ENCODE peak calls at places on chromosome 12, in eight cellular contexts. C, H, A, N, B, V, F and P are unnamed samples.
A peak's percentile ranks its signal among the peaks of the same experiment; 100 is the strongest.

GRCh38 chr12:106901276-106901675 is 54.4 kb upstream of the TMEM263 start:
- DNase-seq in C (no peak), F (no peak), N (no peak), V (no peak), H (no peak), B (no peak), A (no peak), P (no peak)

GRCh38 chr12:108495054-108495453 is 20.0 kb upstream of the FICD start:
- DNase-seq in V (no peak), H (no peak), A (no peak), F (no peak), C (peak; percentile 18), N (peak; percentile 15), B (peak; percentile 27), P (no peak)

GRCh38 chr12:30877110-30877875 is 49.3 kb upstream of the TSPAN11 start:
- DNase-seq in B (no peak), V (no peak), N (no peak), F (no peak), C (no peak), H (no peak), A (no peak), P (peak; percentile 75)

GRCh38 chr12:69999561-69999960 is 174.5 kb downstream of the MYRFL start:
- DNase-seq in B (no peak), V (no peak), A (no peak), F (no peak), H (no peak), N (no peak), C (no peak), P (no peak)

GRCh38 chr12:124453419-124454351 is 113.7 kb downstream of the NCOR2 start:
- DNase-seq in F (peak; percentile 73), A (peak; percentile 88), H (peak; percentile 62), B (peak; percentile 80), C (no peak), V (peak; percentile 97), N (peak; percentile 70), P (peak; percentile 74)

GRCh38 chr12:65511134-65511912 is 232.8 kb downstream of the MSRB3 start:
- DNase-seq in C (no peak), B (peak; percentile 30), F (no peak), H (no peak), V (peak; percentile 67), N (no peak), A (no peak), P (no peak)

GRCh38 chr12:93766802-93767523 is 89.8 kb downstream of the CRADD start:
- DNase-seq in C (no peak), A (peak; percentile 37), V (no peak), H (peak; percentile 42), F (peak; percentile 22), N (peak; percentile 21), B (peak; percentile 39), P (no peak)

GRCh38 chr12:25615119-25615518 is 62.0 kb upstream of the LMNTD1 start:
- DNase-seq in C (no peak), V (no peak), F (no peak), N (no peak), B (no peak), A (no peak), H (no peak), P (no peak)

GRCh38 chr12:93116632-93117031 is 187.5 kb upstream of the EEA1 start:
- DNase-seq in A (no peak), B (no peak), F (no peak), H (no peak), V (no peak), C (no peak), N (no peak), P (peak; percentile 61)

GRCh38 chr12:131375972-131376345 is 334.9 kb upstream of the SFSWAP start:
- DNase-seq in A (no peak), H (no peak), C (no peak), V (no peak), B (no peak), N (no peak), F (no peak), P (no peak)

GRCh38 chr12:71439613-71440392 is at the start of gene LGR5:
- DNase-seq in H (peak; percentile 30), B (peak; percentile 10), V (peak; percentile 81), N (peak; percentile 79), F (no peak), A (no peak), C (peak; percentile 85), P (no peak)

GRCh38 chr12:116708826-116709756 is 28.8 kb downstream of the SPRING1 start:
- DNase-seq in B (peak; percentile 70), V (peak; percentile 74), A (peak; percentile 61), F (peak; percentile 42), N (no peak), H (peak; percentile 67), C (peak; percentile 25), P (peak; percentile 59)

GRCh38 chr12:68805592-68806120 is 2.3 kb upstream of the MDM2 start:
- DNase-seq in A (no peak), C (no peak), F (no peak), B (no peak), H (no peak), N (no peak), V (no peak), P (no peak)

GRCh38 chr12:122067966-122068365 is 10.6 kb upstream of the MLXIP start:
- DNase-seq in V (peak; percentile 82), A (peak; percentile 17), F (peak; percentile 26), C (no peak), N (no peak), B (no peak), H (peak; percentile 63), P (no peak)

GRCh38 chr12:66456622-66457021 is 154.3 kb downstream of the HELB start:
- DNase-seq in C (no peak), V (no peak), F (no peak), B (no peak), A (no peak), N (no peak), H (no peak), P (no peak)

GRCh38 chr12:109440851-109441490 is 36.1 kb downstream of the KCTD10 start:
- DNase-seq in H (no peak), C (no peak), B (peak; percentile 12), N (peak; percentile 73), A (no peak), F (no peak), V (no peak), P (no peak)

GRCh38 chr12:88932457-88932856 is 352.2 kb upstream of the KITLG start:
- DNase-seq in A (no peak), N (no peak), F (no peak), C (peak; percentile 47), H (no peak), B (no peak), V (no peak), P (no peak)

DNA sequence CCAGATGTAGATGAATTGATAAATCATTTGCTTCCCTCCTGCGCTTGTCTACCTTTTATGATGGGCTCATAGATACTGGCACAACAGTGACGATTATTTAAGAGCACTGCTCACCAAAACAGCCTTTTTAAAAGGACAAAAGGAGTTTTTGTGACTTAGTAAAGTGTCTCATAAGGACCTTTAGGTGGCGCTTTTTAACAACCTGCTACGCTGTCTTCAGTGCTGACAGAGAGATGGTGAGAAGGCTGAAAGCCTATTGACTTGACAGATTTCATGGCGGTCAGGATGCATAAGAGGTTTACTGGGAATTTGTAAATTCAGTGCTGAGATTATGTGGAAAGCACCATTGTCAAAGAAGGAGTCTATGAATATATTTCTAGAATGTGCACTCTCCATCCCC is 87.6 kb downstream of the SLC15A5 start:
- DNase-seq in B (peak; percentile 11), N (peak; percentile 58), C (peak; percentile 29), H (no peak), F (no peak), V (no peak), A (peak; percentile 12), P (no peak)
- TF ChIP-seq CTCF in B (peak; percentile 49), N (peak; percentile 62), C (peak; percentile 50), H (no peak), F (no peak), V (no peak), A (peak; percentile 7), P (no peak)

DNA sequence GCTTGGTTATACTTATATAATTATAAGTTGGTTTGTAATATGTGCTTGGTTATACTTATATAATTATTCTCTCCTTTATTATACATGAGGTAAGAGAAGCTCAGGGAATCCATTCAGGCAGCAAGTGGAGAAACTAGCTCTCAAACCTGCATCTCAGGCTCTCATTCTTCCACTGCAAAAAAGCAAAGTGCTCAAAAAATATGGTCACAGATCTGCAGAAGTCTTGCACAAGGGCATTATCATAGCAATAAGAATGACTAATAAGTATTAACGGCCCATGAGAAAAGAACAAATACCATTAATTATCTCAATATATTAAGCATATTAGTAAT is 476 bp upstream of the TRAFD1 start:
- DNase-seq in F (no peak), V (no peak), N (no peak), B (no peak), C (no peak), A (no peak), H (no peak), P (no peak)
- H3K27ac ChIP-seq in F (no peak overlapping the region), V (no peak overlapping the region), N (no peak overlapping the region), B (no peak overlapping the region), C (peak overlapping the region; percentile 56), A (no peak overlapping the region), H (no peak overlapping the region), P (no peak overlapping the region)

GRCh38 chr12:115078988-115079387 is 395.0 kb upstream of the TBX3 start:
- DNase-seq in C (no peak), A (no peak), F (no peak), H (no peak), V (no peak), N (no peak), B (no peak), P (no peak)
- TF ChIP-seq CTCF in C (no peak), A (no peak), F (no peak), H (no peak), V (no peak), N (no peak), B (no peak), P (no peak)

GRCh38 chr12:54658306-54659264 is 10.4 kb upstream of the DCD start:
- DNase-seq in V (no peak), B (peak; percentile 58), N (peak; percentile 20), H (no peak), A (peak; percentile 48), F (peak; percentile 38), C (peak; percentile 30), P (no peak)

GRCh38 chr12:54663603-54664002 is 15.4 kb upstream of the DCD start:
- DNase-seq in H (no peak), N (no peak), C (no peak), B (no peak), F (no peak), A (no peak), V (no peak), P (no peak)

GRCh38 chr12:54662028-54662427 is 13.9 kb upstream of the DCD start:
- DNase-seq in F (no peak), C (no peak), B (no peak), H (no peak), N (no peak), V (no peak), A (no peak), P (no peak)

GRCh38 chr12:54661048-54661447 is 12.9 kb upstream of the DCD start:
- DNase-seq in A (no peak), F (no peak), V (no peak), N (no peak), C (no peak), B (no peak), H (no peak), P (no peak)

DNA sequence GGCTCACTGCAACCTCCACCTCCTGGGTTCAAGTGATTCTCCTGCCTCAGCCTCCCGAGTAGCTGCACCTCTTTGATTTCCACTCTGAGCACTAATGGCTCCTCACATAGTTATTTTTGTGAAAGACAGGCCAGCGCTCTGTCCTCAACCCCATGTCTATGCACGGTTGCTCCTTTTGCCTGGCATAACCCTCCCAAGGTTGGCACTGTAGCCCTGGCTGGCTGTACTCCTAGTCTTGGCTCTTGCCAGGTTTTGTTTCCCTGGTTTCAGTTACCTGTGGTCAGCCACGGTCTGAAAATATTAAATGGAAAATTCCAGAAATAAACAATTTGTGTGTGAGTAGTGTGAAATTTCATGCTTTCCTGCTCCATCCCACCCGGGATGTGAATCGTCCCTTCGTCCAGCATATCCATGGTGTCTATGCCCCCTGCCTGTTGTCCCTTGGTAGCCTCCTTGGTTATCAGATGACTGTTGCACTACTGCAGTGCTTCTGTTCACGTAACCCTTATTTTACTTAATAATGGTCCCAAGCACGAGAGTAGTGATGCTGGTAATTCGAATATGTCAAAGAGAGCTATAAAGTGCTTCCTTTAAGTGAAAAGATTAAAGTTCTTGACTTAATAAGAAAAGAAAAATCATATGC is 12.3 kb upstream of the DCD start:
- DNase-seq in F (no peak), H (no peak), N (no peak), B (no peak), A (no peak), C (no peak), V (no peak), P (no peak)
- H3K27ac ChIP-seq in F (no peak overlapping the region), H (no peak overlapping the region), N (no peak overlapping the region), B (no peak overlapping the region), A (no peak overlapping the region), C (no peak overlapping the region), V (no peak overlapping the region), P (no peak overlapping the region)